ENCODE peak calls at places on chromosomes 1 and 21, in ten cellular contexts. One of them, this sample, is unnamed.
A peak's percentile ranks its signal among the peaks of the same experiment; 100 is the strongest.

GRCh38 chr1:214454619-214455396 is 96.6 kb downstream of the PTPN14 start:
- DNase-seq in BE2C: no peak
- DNase-seq in neural progenitor cell: no peak
- DNase-seq in GM23248: peak; percentile 65
- DNase-seq in Caco-2: no peak
- DNase-seq in mucosa of descending colon: no peak
- DNase-seq in Peyer's patch: no peak
- DNase-seq in HCT116: no peak
- DNase-seq in uterus: no peak
- DNase-seq in left ventricle myocardium inferior: no peak
- DNase-seq in this sample: no peak

GRCh38 chr1:156592158-156592909 is 758 bp downstream of the NAXE start:
- DNase-seq in neural progenitor cell: no peak
- DNase-seq in uterus: no peak
- DNase-seq in GM23248: no peak
- DNase-seq in Caco-2: no peak
- DNase-seq in BE2C: no peak
- DNase-seq in Peyer's patch: no peak
- DNase-seq in mucosa of descending colon: peak; percentile 8
- DNase-seq in HCT116: no peak
- DNase-seq in left ventricle myocardium inferior: no peak
- DNase-seq in this sample: no peak

GRCh38 chr1:9721606-9722377 is 70.3 kb downstream of the PIK3CD start:
- DNase-seq in mucosa of descending colon: no peak
- DNase-seq in Caco-2: peak; percentile 54
- DNase-seq in left ventricle myocardium inferior: no peak
- DNase-seq in GM23248: peak; percentile 30
- DNase-seq in Peyer's patch: no peak
- DNase-seq in neural progenitor cell: peak; percentile 77
- DNase-seq in BE2C: peak; percentile 55
- DNase-seq in HCT116: no peak
- DNase-seq in uterus: no peak
- DNase-seq in this sample: peak; percentile 48

GRCh38 chr1:171661076-171661650 is 8.7 kb upstream of the MYOC start:
- DNase-seq in Peyer's patch: no peak
- DNase-seq in BE2C: no peak
- DNase-seq in neural progenitor cell: no peak
- DNase-seq in mucosa of descending colon: no peak
- DNase-seq in uterus: no peak
- DNase-seq in Caco-2: no peak
- DNase-seq in HCT116: no peak
- DNase-seq in left ventricle myocardium inferior: no peak
- DNase-seq in GM23248: no peak
- DNase-seq in this sample: no peak

GRCh38 chr1:209884665-209885117 is 53.3 kb upstream of the SYT14 start:
- DNase-seq in Peyer's patch: no peak
- DNase-seq in uterus: peak; percentile 64
- DNase-seq in neural progenitor cell: no peak
- DNase-seq in HCT116: peak; percentile 81
- DNase-seq in GM23248: peak; percentile 100
- DNase-seq in mucosa of descending colon: no peak
- DNase-seq in left ventricle myocardium inferior: no peak
- DNase-seq in BE2C: peak; percentile 69
- DNase-seq in Caco-2: peak; percentile 26
- DNase-seq in this sample: peak; percentile 39

GRCh38 chr1:6489799-6490180 is 1.7 kb downstream of the PLEKHG5 start:
- DNase-seq in Peyer's patch: peak; percentile 81
- DNase-seq in neural progenitor cell: peak; percentile 88
- DNase-seq in GM23248: peak; percentile 79
- DNase-seq in left ventricle myocardium inferior: peak; percentile 65
- DNase-seq in Caco-2: peak; percentile 86
- DNase-seq in HCT116: peak; percentile 48
- DNase-seq in mucosa of descending colon: peak; percentile 87
- DNase-seq in BE2C: peak; percentile 72
- DNase-seq in uterus: peak; percentile 42
- DNase-seq in this sample: peak; percentile 83

GRCh38 chr1:41811978-41812852 is 106.5 kb downstream of the HIVEP3 start:
- DNase-seq in BE2C: peak; percentile 32
- DNase-seq in HCT116: peak; percentile 66
- DNase-seq in uterus: no peak
- DNase-seq in Peyer's patch: no peak
- DNase-seq in GM23248: peak; percentile 88
- DNase-seq in left ventricle myocardium inferior: peak; percentile 63
- DNase-seq in Caco-2: peak; percentile 46
- DNase-seq in mucosa of descending colon: peak; percentile 46
- DNase-seq in neural progenitor cell: peak; percentile 79
- DNase-seq in this sample: peak; percentile 55

GRCh38 chr1:156368157-156368658 is 803 bp upstream of the RHBG start:
- DNase-seq in Peyer's patch: no peak
- DNase-seq in mucosa of descending colon: no peak
- DNase-seq in HCT116: no peak
- DNase-seq in uterus: no peak
- DNase-seq in neural progenitor cell: no peak
- DNase-seq in left ventricle myocardium inferior: no peak
- DNase-seq in Caco-2: peak; percentile 48
- DNase-seq in GM23248: peak; percentile 30
- DNase-seq in BE2C: peak; percentile 56
- DNase-seq in this sample: no peak

GRCh38 chr1:198677027-198677426 is 38.2 kb downstream of the PTPRC start:
- DNase-seq in HCT116: no peak
- DNase-seq in uterus: no peak
- DNase-seq in Caco-2: no peak
- DNase-seq in Peyer's patch: no peak
- DNase-seq in GM23248: peak; percentile 50
- DNase-seq in neural progenitor cell: no peak
- DNase-seq in BE2C: no peak
- DNase-seq in mucosa of descending colon: no peak
- DNase-seq in left ventricle myocardium inferior: no peak
- DNase-seq in this sample: no peak

GRCh38 chr1:108327534-108328462 is 83.9 kb upstream of the NBPF4 start:
- DNase-seq in Caco-2: peak; percentile 1
- DNase-seq in mucosa of descending colon: no peak
- DNase-seq in Peyer's patch: no peak
- DNase-seq in GM23248: no peak
- DNase-seq in neural progenitor cell: peak; percentile 56
- DNase-seq in uterus: no peak
- DNase-seq in left ventricle myocardium inferior: no peak
- DNase-seq in BE2C: peak; percentile 9
- DNase-seq in HCT116: peak; percentile 13
- DNase-seq in this sample: no peak

GRCh38 chr1:21329209-21329844 is 39.1 kb upstream of the ECE1 start:
- DNase-seq in Peyer's patch: peak; percentile 65
- DNase-seq in neural progenitor cell: no peak
- DNase-seq in BE2C: no peak
- DNase-seq in mucosa of descending colon: peak; percentile 54
- DNase-seq in left ventricle myocardium inferior: no peak
- DNase-seq in uterus: no peak
- DNase-seq in GM23248: no peak
- DNase-seq in Caco-2: peak; percentile 74
- DNase-seq in HCT116: peak; percentile 62
- DNase-seq in this sample: peak; percentile 87
- H3K4me1 ChIP-seq in Peyer's patch: peaks cover 91% of the 10 kb centered on the region
- H3K4me1 ChIP-seq in neural progenitor cell: peaks cover 32% of the 10 kb centered on the region
- H3K4me1 ChIP-seq in BE2C: peaks cover 19% of the 10 kb centered on the region
- H3K4me1 ChIP-seq in mucosa of descending colon: peaks cover 70% of the 10 kb centered on the region
- H3K4me1 ChIP-seq in left ventricle myocardium inferior: peaks cover 75% of the 10 kb centered on the region
- H3K4me1 ChIP-seq in uterus: peaks cover 43% of the 10 kb centered on the region
- H3K4me1 ChIP-seq in GM23248: peaks cover 39% of the 10 kb centered on the region
- H3K4me1 ChIP-seq in Caco-2: peaks cover 24% of the 10 kb centered on the region
- H3K4me1 ChIP-seq in HCT116: peaks cover 86% of the 10 kb centered on the region
- H3K4me1 ChIP-seq in this sample: peaks cover 39% of the 10 kb centered on the region

DNA sequence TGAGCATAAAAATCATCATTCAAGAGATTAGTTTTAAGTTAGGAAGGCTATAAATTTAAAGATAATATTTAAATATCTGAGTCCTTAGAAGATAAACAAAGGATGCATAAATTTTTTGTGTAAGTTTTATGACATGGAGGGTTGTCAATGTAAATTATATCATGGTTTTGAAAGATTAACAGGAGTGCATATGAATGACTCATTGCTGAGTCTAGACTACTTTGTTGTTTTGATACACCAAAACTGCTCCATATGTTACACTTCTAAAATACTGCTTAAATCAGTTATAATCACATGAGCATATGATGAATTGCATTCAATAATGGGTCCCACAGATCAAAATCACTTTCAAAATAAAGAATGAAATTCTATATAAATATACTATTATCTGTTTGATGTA is 312.5 kb downstream of the KCNT2 start:
- DNase-seq in Caco-2: no peak
- DNase-seq in BE2C: no peak
- DNase-seq in mucosa of descending colon: no peak
- DNase-seq in left ventricle myocardium inferior: no peak
- DNase-seq in neural progenitor cell: no peak
- DNase-seq in HCT116: no peak
- DNase-seq in GM23248: no peak
- DNase-seq in uterus: no peak
- DNase-seq in Peyer's patch: no peak
- DNase-seq in this sample: no peak
- H3K4me1 ChIP-seq in Caco-2: no peaks in the 10 kb centered on the region
- H3K4me1 ChIP-seq in BE2C: no peaks in the 10 kb centered on the region
- H3K4me1 ChIP-seq in mucosa of descending colon: no peaks in the 10 kb centered on the region
- H3K4me1 ChIP-seq in left ventricle myocardium inferior: no peaks in the 10 kb centered on the region
- H3K4me1 ChIP-seq in neural progenitor cell: no peaks in the 10 kb centered on the region
- H3K4me1 ChIP-seq in HCT116: no peaks in the 10 kb centered on the region
- H3K4me1 ChIP-seq in GM23248: no peaks in the 10 kb centered on the region
- H3K4me1 ChIP-seq in uterus: no peaks in the 10 kb centered on the region
- H3K4me1 ChIP-seq in Peyer's patch: no peaks in the 10 kb centered on the region
- H3K4me1 ChIP-seq in this sample: no peaks in the 10 kb centered on the region

GRCh38 chr1:26471201-26471497 is 1.1 kb upstream of the HMGN2 start:
- DNase-seq in Caco-2: no peak
- DNase-seq in uterus: no peak
- DNase-seq in left ventricle myocardium inferior: no peak
- DNase-seq in mucosa of descending colon: no peak
- DNase-seq in GM23248: no peak
- DNase-seq in Peyer's patch: no peak
- DNase-seq in neural progenitor cell: no peak
- DNase-seq in BE2C: no peak
- DNase-seq in HCT116: no peak
- DNase-seq in this sample: no peak

GRCh38 chr1:26472901-26473845 is 933 bp downstream of the HMGN2 start:
- DNase-seq in HCT116: peak; percentile 74
- DNase-seq in uterus: peak; percentile 95
- DNase-seq in BE2C: peak; percentile 86
- DNase-seq in left ventricle myocardium inferior: peak; percentile 95
- DNase-seq in GM23248: peak; percentile 97
- DNase-seq in neural progenitor cell: peak; percentile 97
- DNase-seq in mucosa of descending colon: peak; percentile 98
- DNase-seq in Peyer's patch: peak; percentile 97
- DNase-seq in Caco-2: peak; percentile 92
- DNase-seq in this sample: peak; percentile 96

GRCh38 chr1:26474824-26475223 is 2.6 kb downstream of the HMGN2 start:
- DNase-seq in mucosa of descending colon: no peak
- DNase-seq in left ventricle myocardium inferior: no peak
- DNase-seq in HCT116: no peak
- DNase-seq in neural progenitor cell: no peak
- DNase-seq in BE2C: no peak
- DNase-seq in Caco-2: no peak
- DNase-seq in GM23248: no peak
- DNase-seq in uterus: no peak
- DNase-seq in Peyer's patch: no peak
- DNase-seq in this sample: no peak

GRCh38 chr1:26471498-26472329 is 526 bp upstream of the HMGN2 start:
- DNase-seq in uterus: peak; percentile 43
- DNase-seq in mucosa of descending colon: peak; percentile 78
- DNase-seq in left ventricle myocardium inferior: peak; percentile 65
- DNase-seq in neural progenitor cell: peak; percentile 90
- DNase-seq in Caco-2: peak; percentile 77
- DNase-seq in HCT116: peak; percentile 31
- DNase-seq in GM23248: peak; percentile 90
- DNase-seq in BE2C: peak; percentile 72
- DNase-seq in Peyer's patch: no peak
- DNase-seq in this sample: peak; percentile 67

DNA sequence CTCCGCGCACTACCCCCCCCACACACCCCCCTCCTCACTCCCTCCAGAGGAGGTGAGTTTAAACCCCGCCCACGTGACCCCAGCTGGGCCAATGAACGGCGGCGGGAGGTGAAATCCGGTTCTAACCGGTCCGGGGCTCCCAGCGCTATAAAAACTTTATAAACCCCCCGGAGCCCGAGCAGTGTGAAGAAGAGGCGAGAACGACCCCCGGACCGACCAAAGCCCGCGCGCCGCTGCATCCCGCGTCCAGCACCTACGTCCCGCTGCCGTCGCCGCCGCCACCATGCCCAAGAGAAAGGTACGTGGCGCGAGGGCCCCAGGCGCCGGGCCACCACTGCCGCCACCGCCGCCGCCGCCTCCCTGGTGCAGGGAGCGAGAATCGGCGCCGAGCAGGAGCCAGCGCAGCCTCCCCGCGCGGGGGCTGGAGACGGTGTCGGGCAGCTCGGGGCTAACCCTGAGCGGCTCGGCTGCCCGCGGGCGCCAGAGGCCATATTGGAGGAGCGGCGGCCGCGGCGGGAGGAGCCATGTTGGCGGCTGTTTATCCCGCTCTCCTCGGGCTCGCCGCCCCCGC is at the start of gene HMGN2:
- DNase-seq in uterus: peak; percentile 93
- DNase-seq in GM23248: peak; percentile 95
- DNase-seq in mucosa of descending colon: peak; percentile 91
- DNase-seq in Peyer's patch: peak; percentile 92
- DNase-seq in left ventricle myocardium inferior: peak; percentile 89
- DNase-seq in Caco-2: peak; percentile 92
- DNase-seq in HCT116: peak; percentile 64
- DNase-seq in neural progenitor cell: peak; percentile 94
- DNase-seq in BE2C: peak; percentile 87
- DNase-seq in this sample: peak; percentile 96
- H3K4me1 ChIP-seq in uterus: peaks cover 3% of the 10 kb centered on the region
- H3K4me1 ChIP-seq in GM23248: peaks cover 19% of the 10 kb centered on the region
- H3K4me1 ChIP-seq in mucosa of descending colon: peaks cover 28% of the 10 kb centered on the region
- H3K4me1 ChIP-seq in Peyer's patch: peaks cover 29% of the 10 kb centered on the region
- H3K4me1 ChIP-seq in left ventricle myocardium inferior: peaks cover 58% of the 10 kb centered on the region
- H3K4me1 ChIP-seq in Caco-2: peaks cover 15% of the 10 kb centered on the region
- H3K4me1 ChIP-seq in HCT116: peaks cover 39% of the 10 kb centered on the region
- H3K4me1 ChIP-seq in neural progenitor cell: peaks cover 53% of the 10 kb centered on the region
- H3K4me1 ChIP-seq in BE2C: no peaks in the 10 kb centered on the region
- H3K4me1 ChIP-seq in this sample: peaks cover 20% of the 10 kb centered on the region

DNA sequence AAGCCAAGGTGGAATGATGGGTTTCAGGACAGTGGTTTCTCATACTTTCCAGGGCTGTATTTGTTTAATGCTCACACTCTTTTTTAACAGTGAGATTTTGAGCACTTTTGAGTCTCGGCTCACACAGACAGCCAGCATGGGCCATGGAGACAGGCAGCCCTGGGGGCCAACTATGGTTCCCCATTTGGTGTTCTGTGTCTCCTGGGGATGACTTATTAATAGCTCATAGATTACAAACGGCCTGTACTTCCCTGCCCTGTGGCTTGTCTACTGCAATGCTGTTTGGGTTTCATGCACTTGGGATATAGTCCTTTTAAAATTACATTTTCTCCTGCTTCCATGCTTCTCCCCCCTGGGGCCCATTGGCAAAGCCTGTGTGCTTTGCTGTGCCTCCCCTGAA is 178.3 kb downstream of the KCNJ6 start:
- DNase-seq in left ventricle myocardium inferior: no peak
- DNase-seq in BE2C: no peak
- DNase-seq in Caco-2: no peak
- DNase-seq in Peyer's patch: no peak
- DNase-seq in neural progenitor cell: no peak
- DNase-seq in mucosa of descending colon: no peak
- DNase-seq in uterus: no peak
- DNase-seq in HCT116: no peak
- DNase-seq in GM23248: no peak
- DNase-seq in this sample: no peak
- H3K4me1 ChIP-seq in left ventricle myocardium inferior: peaks cover 35% of the 10 kb centered on the region
- H3K4me1 ChIP-seq in BE2C: no peaks in the 10 kb centered on the region
- H3K4me1 ChIP-seq in Caco-2: no peaks in the 10 kb centered on the region
- H3K4me1 ChIP-seq in Peyer's patch: no peaks in the 10 kb centered on the region
- H3K4me1 ChIP-seq in neural progenitor cell: no peaks in the 10 kb centered on the region
- H3K4me1 ChIP-seq in mucosa of descending colon: no peaks in the 10 kb centered on the region
- H3K4me1 ChIP-seq in uterus: no peaks in the 10 kb centered on the region
- H3K4me1 ChIP-seq in HCT116: no peaks in the 10 kb centered on the region
- H3K4me1 ChIP-seq in GM23248: peaks cover 10% of the 10 kb centered on the region
- H3K4me1 ChIP-seq in this sample: no peaks in the 10 kb centered on the region